ENCODE peak calls at places on chromosome 3, in eight cellular contexts. V, T, Z, G, K, D, F and X are unnamed samples. For H3K9me3, the result is how much of the 10 kb centered on the place peaks cover.

GRCh38 chr3:17632401-17633100 is 109.9 kb downstream of the TBC1D5 start:
- DNase-seq in K (peak), Z (no peak), V (no peak), D (no peak), G (no peak), T (no peak), F (no peak), X (no peak)

GRCh38 chr3:115580566-115580965 is 42.7 kb upstream of the GAP43 start:
- DNase-seq in K (no peak), F (no peak), T (no peak), D (no peak), Z (no peak), G (no peak), V (no peak), X (no peak)

GRCh38 chr3:149816986-149817385 is 4.0 kb downstream of the RNF13 start:
- DNase-seq in D (no peak), V (no peak), F (no peak), G (no peak), K (no peak), T (no peak), Z (no peak), X (peak)

GRCh38 chr3:33915796-33916589 is 117.6 kb downstream of the PDCD6IP start:
- DNase-seq in K (no peak), D (peak), T (no peak), G (no peak), Z (no peak), V (no peak), F (no peak), X (no peak)

GRCh38 chr3:142216321-142216720 is 9.1 kb downstream of the GK5 start:
- DNase-seq in V (no peak), F (no peak), K (no peak), Z (no peak), D (no peak), T (no peak), G (no peak), X (no peak)

GRCh38 chr3:60403866-60404265 is 847.4 kb downstream of the FHIT start:
- DNase-seq in T (no peak), F (no peak), K (no peak), Z (no peak), D (no peak), G (no peak), V (no peak), X (no peak)

GRCh38 chr3:186281172-186281571 is 80.9 kb downstream of the DGKG start:
- DNase-seq in K (peak), T (no peak), F (no peak), Z (no peak), G (no peak), V (no peak), D (no peak), X (no peak)

GRCh38 chr3:178966299-178967183 is 105.1 kb downstream of the ZMAT3 start:
- DNase-seq in G (no peak), Z (peak), D (no peak), T (no peak), K (peak), V (no peak), F (no peak), X (peak)

GRCh38 chr3:23653647-23654525 is 151.9 kb upstream of the UBE2E1 start:
- DNase-seq in F (no peak), K (no peak), T (no peak), V (no peak), D (no peak), Z (no peak), G (no peak), X (no peak)

GRCh38 chr3:171255236-171255806 is 204.9 kb downstream of the TNIK start:
- DNase-seq in T (no peak), V (no peak), Z (no peak), D (no peak), G (no peak), F (no peak), K (no peak), X (no peak)

GRCh38 chr3:177061382-177061781 is 135.9 kb downstream of the TBL1XR1 start:
- DNase-seq in Z (no peak), F (no peak), G (no peak), K (no peak), D (no peak), V (no peak), T (no peak), X (no peak)

GRCh38 chr3:87370007-87370406 is 93.6 kb upstream of the POU1F1 start:
- DNase-seq in K (no peak), Z (no peak), G (no peak), F (no peak), T (no peak), D (no peak), V (no peak), X (no peak)

GRCh38 chr3:13406200-13406599 is 13.9 kb downstream of the NUP210 start:
- DNase-seq in V (no peak), G (no peak), T (no peak), F (no peak), D (no peak), Z (no peak), K (no peak), X (no peak)

GRCh38 chr3:13407926-13408325 is 12.2 kb downstream of the NUP210 start:
- DNase-seq in D (no peak), K (no peak), T (no peak), V (no peak), F (no peak), Z (no peak), G (no peak), X (no peak)

GRCh38 chr3:13411186-13411860 is 8.8 kb downstream of the NUP210 start:
- DNase-seq in G (no peak), V (peak), F (no peak), D (no peak), Z (no peak), T (no peak), K (no peak), X (no peak)

GRCh38 chr3:13407475-13407874 is 12.6 kb downstream of the NUP210 start:
- DNase-seq in T (no peak), F (no peak), V (no peak), G (no peak), K (no peak), Z (no peak), D (no peak), X (no peak)

GRCh38 chr3:13408890-13409289 is 11.2 kb downstream of the NUP210 start:
- DNase-seq in T (no peak), Z (no peak), F (no peak), D (no peak), K (no peak), G (no peak), V (no peak), X (no peak)
- TF ChIP-seq POLR2A in T (no peak), Z (no peak), F (no peak), D (no peak), K (no peak), G (no peak), V (no peak), X (no peak)

GRCh38 chr3:41819200-41819599 is 142.7 kb downstream of the ULK4 start:
- DNase-seq in F (no peak), T (no peak), Z (no peak), K (no peak), V (no peak), D (no peak), G (no peak), X (no peak)
- H3K9me3 ChIP-seq in F (under half), T (under half), Z (under half), K (under half), V (under half), D (under half), G (under half), X (under half)

GRCh38 chr3:46692566-46692983 is 904 bp downstream of the ALS2CL start:
- DNase-seq in G (peak), K (peak), T (no peak), Z (peak), F (no peak), D (peak), V (no peak), X (no peak)
- TF ChIP-seq POLR2A in G (peak), K (no peak), T (no peak), Z (no peak), F (no peak), D (no peak), V (no peak), X (no peak)

GRCh38 chr3:10389341-10389740 is 68.4 kb upstream of the SEC13 start:
- DNase-seq in Z (no peak), D (no peak), K (no peak), G (no peak), T (no peak), F (no peak), V (no peak), X (no peak)
- H3K9me3 ChIP-seq in Z (under half), D (under half), K (under half), G (under half), T (under half), F (under half), V (under half), X (under half)

GRCh38 chr3:194058189-194058571 is 77.8 kb upstream of the HES1 start:
- DNase-seq in Z (peak), G (peak), T (no peak), V (peak), D (no peak), F (peak), K (peak), X (peak)
- TF ChIP-seq POLR2A in Z (no peak), G (no peak), T (no peak), V (no peak), D (no peak), F (no peak), K (no peak), X (no peak)

DNA sequence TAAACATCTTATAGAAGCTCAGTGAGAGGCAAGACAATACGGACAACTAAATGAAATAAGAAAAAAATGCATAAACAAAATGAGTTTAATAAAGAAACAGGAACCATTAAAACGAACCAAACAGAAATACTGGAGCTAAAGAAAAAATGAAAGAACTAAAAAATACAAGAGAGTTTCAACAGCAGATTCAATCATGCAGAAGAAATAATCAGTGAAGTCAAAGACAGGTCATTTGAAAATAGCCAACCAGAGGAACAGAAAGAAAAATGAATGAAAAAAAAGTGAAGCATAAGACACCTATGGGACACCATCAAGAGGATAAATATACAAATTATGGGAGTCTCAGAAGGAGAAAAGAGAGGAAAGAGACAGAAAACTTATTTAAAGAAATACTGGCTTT is 42.5 kb upstream of the PRR20G start:
- DNase-seq in D (no peak), Z (no peak), T (no peak), K (no peak), G (no peak), F (no peak), V (no peak), X (no peak)
- H3K9me3 ChIP-seq in D (under half), Z (under half), T (under half), K (under half), G (under half), F (under half), V (under half), X (under half)

DNA sequence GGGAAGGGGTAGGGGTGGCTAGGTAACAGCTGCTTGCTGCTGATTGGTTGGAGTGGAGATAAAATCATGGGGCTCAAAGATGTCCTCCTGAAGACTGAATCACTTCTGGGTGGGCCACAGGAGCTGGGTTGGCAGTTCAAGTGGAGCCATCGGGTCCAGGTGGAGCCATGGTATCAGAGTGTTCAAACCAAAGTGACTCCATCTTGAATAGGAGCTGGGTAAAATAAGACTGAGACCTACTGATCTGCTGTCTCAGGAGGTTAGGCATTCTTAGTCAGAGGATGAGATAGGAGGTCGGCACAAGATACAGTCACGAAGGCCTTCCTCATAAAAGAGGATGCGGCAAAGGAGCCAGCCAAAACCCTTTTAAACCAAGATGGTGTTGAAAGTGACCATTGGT is 96.5 kb downstream of the RTP4 start:
- DNase-seq in G (no peak), K (no peak), T (no peak), D (no peak), F (no peak), V (no peak), Z (no peak), X (no peak)
- TF ChIP-seq POLR2A in G (no peak), K (no peak), T (no peak), D (no peak), F (no peak), V (no peak), Z (no peak), X (no peak)